ENCODE peak calls at places on chromosome 10, in eight cellular contexts. One of them, this sample, is unnamed.

GRCh38 chr10:110841767-110842267 is 29.9 kb upstream of the PDCD4 start:
- DNase-seq in psoas muscle: no peak
- DNase-seq in hepatocyte: no peak
- DNase-seq in glutamatergic neuron: no peak
- DNase-seq in CD8-positive, alpha-beta T cell: no peak
- DNase-seq in cardiac fibroblast: no peak
- DNase-seq in AG09319: no peak
- DNase-seq in choroid plexus epithelial cell: no peak
- DNase-seq in this sample: no peak

GRCh38 chr10:31321396-31321941 is 2.5 kb downstream of the ZEB1 start:
- DNase-seq in psoas muscle: no peak
- DNase-seq in hepatocyte: no peak
- DNase-seq in glutamatergic neuron: no peak
- DNase-seq in CD8-positive, alpha-beta T cell: no peak
- DNase-seq in cardiac fibroblast: peak
- DNase-seq in AG09319: no peak
- DNase-seq in choroid plexus epithelial cell: peak
- DNase-seq in this sample: no peak

GRCh38 chr10:89389254-89389653 is 3.2 kb upstream of the IFIT1 start:
- DNase-seq in psoas muscle: no peak
- DNase-seq in hepatocyte: peak
- DNase-seq in glutamatergic neuron: no peak
- DNase-seq in CD8-positive, alpha-beta T cell: no peak
- DNase-seq in cardiac fibroblast: peak
- DNase-seq in AG09319: no peak
- DNase-seq in choroid plexus epithelial cell: peak
- DNase-seq in this sample: no peak

GRCh38 chr10:105358911-105359310 is 717.8 kb downstream of the SORCS3 start:
- DNase-seq in psoas muscle: no peak
- DNase-seq in hepatocyte: no peak
- DNase-seq in glutamatergic neuron: no peak
- DNase-seq in CD8-positive, alpha-beta T cell: no peak
- DNase-seq in cardiac fibroblast: no peak
- DNase-seq in AG09319: no peak
- DNase-seq in choroid plexus epithelial cell: no peak
- DNase-seq in this sample: no peak

GRCh38 chr10:112187527-112187926 is 4.0 kb upstream of the GPAM start:
- DNase-seq in psoas muscle: no peak
- DNase-seq in hepatocyte: no peak
- DNase-seq in glutamatergic neuron: no peak
- DNase-seq in CD8-positive, alpha-beta T cell: no peak
- DNase-seq in cardiac fibroblast: no peak
- DNase-seq in AG09319: no peak
- DNase-seq in choroid plexus epithelial cell: no peak
- DNase-seq in this sample: no peak

GRCh38 chr10:114541081-114541833 is 116.8 kb downstream of the ABLIM1 start:
- DNase-seq in psoas muscle: peak
- DNase-seq in hepatocyte: peak
- DNase-seq in glutamatergic neuron: no peak
- DNase-seq in CD8-positive, alpha-beta T cell: peak
- DNase-seq in cardiac fibroblast: peak
- DNase-seq in AG09319: peak
- DNase-seq in choroid plexus epithelial cell: peak
- DNase-seq in this sample: no peak

GRCh38 chr10:112721080-112721698 is 228.9 kb upstream of the TCF7L2 start:
- DNase-seq in psoas muscle: no peak
- DNase-seq in hepatocyte: peak
- DNase-seq in glutamatergic neuron: no peak
- DNase-seq in CD8-positive, alpha-beta T cell: no peak
- DNase-seq in cardiac fibroblast: peak
- DNase-seq in AG09319: no peak
- DNase-seq in choroid plexus epithelial cell: peak
- DNase-seq in this sample: no peak

GRCh38 chr10:4914213-4914850 is 48.9 kb upstream of the AKR1C1 start:
- DNase-seq in psoas muscle: no peak
- DNase-seq in hepatocyte: no peak
- DNase-seq in glutamatergic neuron: no peak
- DNase-seq in CD8-positive, alpha-beta T cell: no peak
- DNase-seq in cardiac fibroblast: no peak
- DNase-seq in AG09319: no peak
- DNase-seq in choroid plexus epithelial cell: no peak
- DNase-seq in this sample: no peak

GRCh38 chr10:43259248-43259980 is 7.5 kb downstream of the RASGEF1A start:
- DNase-seq in psoas muscle: no peak
- DNase-seq in hepatocyte: no peak
- DNase-seq in glutamatergic neuron: no peak
- DNase-seq in CD8-positive, alpha-beta T cell: peak
- DNase-seq in cardiac fibroblast: no peak
- DNase-seq in AG09319: no peak
- DNase-seq in choroid plexus epithelial cell: no peak
- DNase-seq in this sample: no peak

GRCh38 chr10:120426306-120426705 is 30.7 kb upstream of the PLPP4 start:
- DNase-seq in psoas muscle: no peak
- DNase-seq in hepatocyte: no peak
- DNase-seq in glutamatergic neuron: no peak
- DNase-seq in CD8-positive, alpha-beta T cell: no peak
- DNase-seq in cardiac fibroblast: no peak
- DNase-seq in AG09319: no peak
- DNase-seq in choroid plexus epithelial cell: peak
- DNase-seq in this sample: no peak

GRCh38 chr10:18102404-18102803 is 37.8 kb upstream of the CACNB2 start:
- DNase-seq in psoas muscle: no peak
- DNase-seq in hepatocyte: no peak
- DNase-seq in glutamatergic neuron: no peak
- DNase-seq in CD8-positive, alpha-beta T cell: no peak
- DNase-seq in cardiac fibroblast: no peak
- DNase-seq in AG09319: no peak
- DNase-seq in choroid plexus epithelial cell: no peak
- DNase-seq in this sample: no peak
- TF ChIP-seq CTCF in psoas muscle: no peak
- TF ChIP-seq CTCF in hepatocyte: no peak
- TF ChIP-seq CTCF in glutamatergic neuron: no peak
- TF ChIP-seq CTCF in CD8-positive, alpha-beta T cell: no peak
- TF ChIP-seq CTCF in cardiac fibroblast: no peak
- TF ChIP-seq CTCF in AG09319: no peak
- TF ChIP-seq CTCF in choroid plexus epithelial cell: no peak
- TF ChIP-seq CTCF in this sample: no peak

GRCh38 chr10:12348870-12349627 is at the start of gene CAMK1D:
- DNase-seq in psoas muscle: peak
- DNase-seq in hepatocyte: peak
- DNase-seq in glutamatergic neuron: peak
- DNase-seq in CD8-positive, alpha-beta T cell: peak
- DNase-seq in cardiac fibroblast: peak
- DNase-seq in AG09319: peak
- DNase-seq in choroid plexus epithelial cell: peak
- DNase-seq in this sample: peak

GRCh38 chr10:12350925-12351324 is 1.6 kb downstream of the CAMK1D start:
- DNase-seq in psoas muscle: no peak
- DNase-seq in hepatocyte: no peak
- DNase-seq in glutamatergic neuron: no peak
- DNase-seq in CD8-positive, alpha-beta T cell: no peak
- DNase-seq in cardiac fibroblast: no peak
- DNase-seq in AG09319: no peak
- DNase-seq in choroid plexus epithelial cell: peak
- DNase-seq in this sample: no peak

GRCh38 chr10:12349628-12350166 is 350 bp downstream of the CAMK1D start:
- DNase-seq in psoas muscle: no peak
- DNase-seq in hepatocyte: no peak
- DNase-seq in glutamatergic neuron: peak
- DNase-seq in CD8-positive, alpha-beta T cell: no peak
- DNase-seq in cardiac fibroblast: no peak
- DNase-seq in AG09319: no peak
- DNase-seq in choroid plexus epithelial cell: peak
- DNase-seq in this sample: no peak

GRCh38 chr10:12351447-12351846 is 2.1 kb downstream of the CAMK1D start:
- DNase-seq in psoas muscle: no peak
- DNase-seq in hepatocyte: no peak
- DNase-seq in glutamatergic neuron: peak
- DNase-seq in CD8-positive, alpha-beta T cell: peak
- DNase-seq in cardiac fibroblast: no peak
- DNase-seq in AG09319: no peak
- DNase-seq in choroid plexus epithelial cell: no peak
- DNase-seq in this sample: no peak

DNA sequence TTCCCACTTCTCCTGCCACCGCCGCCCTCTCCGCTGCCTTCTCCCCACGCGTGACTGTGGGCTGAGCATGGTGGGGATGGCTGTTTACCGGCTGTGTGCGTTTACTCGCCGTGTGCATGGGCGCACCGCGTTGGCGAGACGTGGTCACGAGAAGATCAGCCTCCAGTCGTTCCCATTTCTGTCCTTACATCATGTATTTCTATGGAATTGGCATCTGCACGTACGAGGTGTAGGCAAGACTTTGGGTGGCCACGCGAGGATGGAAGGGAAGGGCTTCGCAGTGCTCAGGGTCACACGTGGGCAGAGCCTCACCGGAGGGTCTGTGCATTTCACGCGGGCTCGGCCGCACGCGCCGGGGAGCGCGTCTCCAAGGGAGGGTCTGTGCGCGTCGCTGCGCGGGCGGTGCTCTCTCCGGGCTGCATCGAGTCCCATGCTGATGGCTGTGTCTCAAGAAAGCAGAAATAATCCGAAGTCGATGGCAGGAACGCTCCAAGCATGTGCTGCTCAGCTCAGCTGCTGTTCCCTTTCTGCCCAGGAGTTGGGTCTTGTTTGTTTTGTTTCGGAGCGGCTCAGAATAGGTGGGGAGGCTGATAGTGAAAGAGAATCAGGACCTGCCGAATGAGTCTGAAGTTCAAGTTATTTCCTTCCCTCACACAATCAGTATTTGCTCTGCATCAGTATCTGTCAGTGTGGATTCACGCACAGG is 973 bp downstream of the CAMK1D start:
- DNase-seq in psoas muscle: peak
- DNase-seq in hepatocyte: peak
- DNase-seq in glutamatergic neuron: peak
- DNase-seq in CD8-positive, alpha-beta T cell: peak
- DNase-seq in cardiac fibroblast: peak
- DNase-seq in AG09319: no peak
- DNase-seq in choroid plexus epithelial cell: peak
- DNase-seq in this sample: peak
- TF ChIP-seq CTCF in psoas muscle: no peak
- TF ChIP-seq CTCF in hepatocyte: no peak
- TF ChIP-seq CTCF in glutamatergic neuron: no peak
- TF ChIP-seq CTCF in CD8-positive, alpha-beta T cell: no peak
- TF ChIP-seq CTCF in cardiac fibroblast: no peak
- TF ChIP-seq CTCF in AG09319: no peak
- TF ChIP-seq CTCF in choroid plexus epithelial cell: peak
- TF ChIP-seq CTCF in this sample: peak

GRCh38 chr10:128086003-128086863 is 40.0 kb downstream of the MKI67 start:
- DNase-seq in psoas muscle: no peak
- DNase-seq in hepatocyte: no peak
- DNase-seq in glutamatergic neuron: peak
- DNase-seq in CD8-positive, alpha-beta T cell: no peak
- DNase-seq in cardiac fibroblast: no peak
- DNase-seq in AG09319: no peak
- DNase-seq in choroid plexus epithelial cell: no peak
- DNase-seq in this sample: no peak

GRCh38 chr10:128084991-128085390 is 41.2 kb downstream of the MKI67 start:
- DNase-seq in psoas muscle: no peak
- DNase-seq in hepatocyte: no peak
- DNase-seq in glutamatergic neuron: no peak
- DNase-seq in CD8-positive, alpha-beta T cell: peak
- DNase-seq in cardiac fibroblast: no peak
- DNase-seq in AG09319: no peak
- DNase-seq in choroid plexus epithelial cell: no peak
- DNase-seq in this sample: no peak

GRCh38 chr10:128084364-128084763 is 41.9 kb downstream of the MKI67 start:
- DNase-seq in psoas muscle: no peak
- DNase-seq in hepatocyte: no peak
- DNase-seq in glutamatergic neuron: no peak
- DNase-seq in CD8-positive, alpha-beta T cell: peak
- DNase-seq in cardiac fibroblast: no peak
- DNase-seq in AG09319: no peak
- DNase-seq in choroid plexus epithelial cell: no peak
- DNase-seq in this sample: no peak

GRCh38 chr10:128080641-128081040 is 45.6 kb downstream of the MKI67 start:
- DNase-seq in psoas muscle: no peak
- DNase-seq in hepatocyte: no peak
- DNase-seq in glutamatergic neuron: no peak
- DNase-seq in CD8-positive, alpha-beta T cell: peak
- DNase-seq in cardiac fibroblast: no peak
- DNase-seq in AG09319: no peak
- DNase-seq in choroid plexus epithelial cell: no peak
- DNase-seq in this sample: no peak

DNA sequence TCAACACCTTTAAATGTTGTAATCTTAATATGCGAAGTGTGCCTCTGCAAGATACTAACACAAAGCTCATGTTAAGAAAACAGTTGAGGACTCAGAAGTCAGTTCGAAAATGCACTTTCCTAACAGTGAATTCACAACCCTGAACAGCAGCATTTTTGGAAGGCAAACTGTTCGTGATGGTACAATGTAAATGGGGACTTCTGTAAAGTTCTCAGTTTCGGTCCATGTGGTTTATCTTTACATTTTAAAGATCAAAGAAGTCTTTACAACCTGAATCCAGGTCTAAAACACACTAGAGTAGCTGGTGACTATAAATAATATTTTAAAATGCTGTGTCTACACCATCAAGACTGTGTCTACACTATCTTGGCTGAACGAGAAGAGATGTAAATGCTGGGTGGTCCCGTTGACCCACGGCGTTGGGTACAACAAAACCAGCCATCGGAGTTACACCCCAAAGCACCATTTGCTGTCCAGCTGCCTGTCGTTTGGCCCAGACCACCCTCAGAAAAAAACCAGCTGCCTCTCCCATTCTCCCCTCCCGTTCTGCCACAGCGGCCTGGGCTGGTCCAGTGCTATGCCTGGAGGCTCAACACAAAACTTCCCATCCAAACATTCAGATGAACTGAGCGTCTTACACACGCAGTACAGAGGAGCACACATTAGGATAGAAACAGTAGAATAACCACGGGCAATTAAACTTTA is 42.9 kb downstream of the MKI67 start:
- DNase-seq in psoas muscle: no peak
- DNase-seq in hepatocyte: no peak
- DNase-seq in glutamatergic neuron: no peak
- DNase-seq in CD8-positive, alpha-beta T cell: peak
- DNase-seq in cardiac fibroblast: no peak
- DNase-seq in AG09319: no peak
- DNase-seq in choroid plexus epithelial cell: no peak
- DNase-seq in this sample: no peak
- TF ChIP-seq CTCF in psoas muscle: no peak
- TF ChIP-seq CTCF in hepatocyte: no peak
- TF ChIP-seq CTCF in glutamatergic neuron: no peak
- TF ChIP-seq CTCF in CD8-positive, alpha-beta T cell: no peak
- TF ChIP-seq CTCF in cardiac fibroblast: no peak
- TF ChIP-seq CTCF in AG09319: no peak
- TF ChIP-seq CTCF in choroid plexus epithelial cell: no peak
- TF ChIP-seq CTCF in this sample: no peak

DNA sequence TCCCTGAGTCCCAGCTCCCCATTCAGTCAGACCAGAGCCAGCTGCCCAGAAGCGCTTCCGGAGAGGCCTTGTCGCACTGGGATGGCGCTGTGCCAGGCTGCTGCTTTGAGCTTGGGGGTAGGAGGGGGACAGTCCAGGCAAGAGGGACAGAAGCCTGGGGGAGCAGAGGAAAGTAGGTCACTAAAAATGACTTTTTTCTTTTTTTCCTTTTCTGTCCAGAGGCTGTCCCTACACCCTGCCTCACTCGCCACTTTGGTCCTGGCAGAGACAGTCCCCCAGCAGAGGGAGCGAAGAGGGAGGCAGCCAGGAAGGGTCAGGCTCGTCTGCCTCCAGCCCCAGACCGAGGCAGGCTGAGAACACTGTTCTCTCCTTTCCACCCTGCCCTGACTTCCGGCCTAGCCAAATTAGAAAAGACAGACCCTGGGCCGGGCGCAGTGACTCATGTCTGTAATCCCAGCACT is 15.8 kb upstream of the TRIM8 start:
- DNase-seq in psoas muscle: peak
- DNase-seq in hepatocyte: peak
- DNase-seq in glutamatergic neuron: no peak
- DNase-seq in CD8-positive, alpha-beta T cell: no peak
- DNase-seq in cardiac fibroblast: no peak
- DNase-seq in AG09319: no peak
- DNase-seq in choroid plexus epithelial cell: no peak
- DNase-seq in this sample: no peak
- TF ChIP-seq CTCF in psoas muscle: no peak
- TF ChIP-seq CTCF in hepatocyte: no peak
- TF ChIP-seq CTCF in glutamatergic neuron: no peak
- TF ChIP-seq CTCF in CD8-positive, alpha-beta T cell: no peak
- TF ChIP-seq CTCF in cardiac fibroblast: peak
- TF ChIP-seq CTCF in AG09319: peak
- TF ChIP-seq CTCF in choroid plexus epithelial cell: peak
- TF ChIP-seq CTCF in this sample: no peak

This sample was measured in neural crest cell.